ENCODE peak calls at places on chromosomes 1 and 21, in five cellular contexts. Y, E, A, D and F are unnamed samples.

GRCh38 chr1:157140068-157140588 is 1.9 kb upstream of the ETV3 start:
- DNase-seq in A (no peak), D (no peak), E (no peak), Y (no peak), F (no peak)

GRCh38 chr1:5758000-5758858 is 234.0 kb downstream of the NPHP4 start:
- DNase-seq in D (no peak), Y (no peak), E (no peak), A (no peak), F (no peak)

GRCh38 chr1:28354121-28354520 is 15.4 kb upstream of the PHACTR4 start:
- DNase-seq in D (no peak), E (no peak), Y (no peak), A (no peak), F (no peak)

GRCh38 chr21:46098303-46099141 is 610 bp downstream of the COL6A2 start:
- DNase-seq in Y (peak), A (peak), D (no peak), E (peak), F (no peak)

GRCh38 chr1:165424454-165425283 is 20.3 kb downstream of the RXRG start:
- DNase-seq in A (no peak), Y (no peak), D (no peak), E (no peak), F (peak)

GRCh38 chr1:173122958-173123852 is 72.5 kb upstream of the TNFSF18 start:
- DNase-seq in A (peak), Y (no peak), E (peak), D (no peak), F (peak)

GRCh38 chr1:181139631-181140051 is 51.1 kb downstream of the IER5 start:
- DNase-seq in E (no peak), Y (no peak), D (no peak), A (no peak), F (no peak)

GRCh38 chr1:118395430-118396001 is 210.5 kb upstream of the SPAG17 start:
- DNase-seq in Y (no peak), D (no peak), A (no peak), E (no peak), F (no peak)

GRCh38 chr21:18725653-18726052 is 322.1 kb upstream of the TMPRSS15 start:
- DNase-seq in A (no peak), D (no peak), E (no peak), Y (no peak), F (no peak)
- TF ChIP-seq CTCF in A (no peak), D (no peak), E (peak), Y (no peak), F (no peak)

DNA sequence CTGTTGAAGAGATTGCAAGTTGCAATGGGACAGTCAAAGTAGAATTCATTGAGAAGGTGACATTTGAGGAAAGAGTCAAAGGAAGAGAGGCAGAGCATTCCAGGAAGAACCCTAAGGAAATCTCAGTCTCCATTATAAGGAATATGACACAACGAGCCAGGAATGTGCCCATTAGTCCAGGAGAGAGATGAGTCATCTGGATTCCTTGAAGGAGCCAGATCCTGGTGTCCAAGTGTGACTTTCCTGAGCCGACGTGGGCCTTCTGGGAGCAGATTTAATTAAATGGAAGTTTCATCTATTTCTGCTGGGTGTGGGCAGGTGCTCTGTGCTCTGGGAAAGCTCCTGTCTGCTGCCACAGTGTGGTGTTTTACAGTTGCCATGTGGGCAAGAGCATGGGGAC is 111.6 kb upstream of the ARTN start:
- DNase-seq in E (no peak), D (no peak), Y (no peak), A (no peak), F (no peak)
- TF ChIP-seq GABPA in E (no peak), D (no peak), Y (no peak), A (no peak), F (no peak)

GRCh38 chr1:44002165-44002564 is 10.8 kb downstream of the CCDC24 start:
- DNase-seq in E (no peak), D (no peak), A (no peak), Y (no peak), F (no peak)

GRCh38 chr1:44000266-44000665 is 8.9 kb downstream of the CCDC24 start:
- DNase-seq in A (no peak), E (no peak), D (no peak), Y (no peak), F (no peak)

GRCh38 chr1:43999455-43999854 is 8.1 kb downstream of the CCDC24 start:
- DNase-seq in E (no peak), D (no peak), A (no peak), Y (no peak), F (no peak)

GRCh38 chr1:43997979-43998378 is 6.6 kb downstream of the CCDC24 start:
- DNase-seq in D (no peak), E (no peak), Y (no peak), A (no peak), F (no peak)

DNA sequence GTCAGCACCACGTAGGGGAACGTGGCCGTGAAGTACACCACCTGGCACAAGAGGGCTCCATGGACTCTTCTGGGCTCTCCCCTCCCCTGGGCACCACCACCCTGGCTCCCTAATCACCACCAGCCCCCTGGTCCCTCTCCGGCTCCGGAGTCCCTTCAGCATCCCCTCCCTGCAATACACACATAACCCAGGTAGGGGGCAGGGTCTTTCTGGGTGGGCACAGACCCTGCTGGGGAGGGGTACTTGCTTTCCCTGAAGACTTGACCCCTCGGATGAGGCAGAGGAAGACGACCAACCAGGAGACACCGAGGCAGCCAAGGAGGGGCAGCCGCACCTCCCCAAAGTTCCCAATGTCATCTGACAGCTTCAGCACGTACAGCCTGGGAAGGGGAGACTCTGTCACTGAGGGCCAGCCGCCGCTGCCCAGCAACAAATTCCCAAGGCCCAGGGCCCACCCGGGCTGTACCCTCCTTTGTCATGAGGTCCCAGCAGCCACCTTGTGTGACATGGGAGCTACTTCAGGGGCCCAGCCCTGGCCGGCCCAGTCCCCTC is 11.3 kb downstream of the CCDC24 start:
- DNase-seq in D (no peak), Y (no peak), E (no peak), A (peak), F (no peak)
- TF ChIP-seq CTCF in D (no peak), Y (peak), E (peak), A (peak), F (no peak)

GRCh38 chr1:232765536-232765935 is 39.7 kb upstream of the MAP10 start:
- DNase-seq in A (no peak), E (no peak), Y (no peak), D (no peak), F (no peak)

GRCh38 chr1:232766904-232767303 is 38.3 kb upstream of the MAP10 start:
- DNase-seq in E (no peak), D (no peak), Y (no peak), A (no peak), F (no peak)

GRCh38 chr1:232767381-232768074 is 37.7 kb upstream of the MAP10 start:
- DNase-seq in E (no peak), Y (no peak), A (no peak), D (no peak), F (peak)

GRCh38 chr1:232766224-232766890 is 38.9 kb upstream of the MAP10 start:
- DNase-seq in D (no peak), A (no peak), E (no peak), Y (no peak), F (no peak)

DNA sequence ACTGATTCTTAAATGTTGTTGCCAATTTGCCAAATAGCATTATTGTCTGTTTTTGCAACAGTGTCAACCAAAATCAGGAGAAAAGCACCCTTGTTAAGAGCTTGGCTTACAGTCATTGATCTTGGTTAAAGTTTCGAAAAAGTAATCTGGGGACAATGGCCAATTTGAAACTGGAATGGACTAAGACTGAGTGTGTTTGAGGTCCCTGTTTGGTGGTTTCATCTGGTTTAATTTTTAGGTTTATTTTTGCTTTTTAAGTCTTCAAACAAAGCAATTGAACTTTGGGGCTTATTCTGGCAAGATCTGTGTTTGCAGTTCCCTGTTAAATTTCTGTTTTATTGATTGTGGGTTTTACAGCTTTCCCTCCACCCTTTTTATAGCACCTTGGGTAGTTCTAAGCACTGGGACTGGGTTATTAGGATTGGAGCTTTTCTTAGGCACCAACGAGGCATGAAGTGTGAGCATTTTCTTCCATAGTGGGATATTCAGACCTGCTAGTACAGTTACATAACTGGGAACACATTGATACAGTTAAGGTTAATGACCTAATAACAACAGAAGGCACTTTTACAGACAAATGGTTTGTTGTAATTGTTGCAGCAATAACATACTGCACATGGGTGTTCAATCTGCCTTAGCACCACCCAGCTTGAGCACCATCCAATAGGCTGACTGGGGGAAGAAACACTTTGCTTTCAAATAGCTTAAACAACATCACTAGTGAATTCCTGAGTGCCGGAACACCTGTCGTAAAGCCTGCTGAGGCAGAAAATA is 40.6 kb upstream of the MAP10 start:
- DNase-seq in D (no peak), Y (no peak), A (no peak), E (no peak), F (no peak)
- TF ChIP-seq GABPA in D (no peak), Y (no peak), A (no peak), E (no peak), F (no peak)

GRCh38 chr21:26148071-26148470 is 22.5 kb downstream of the APP start:
- DNase-seq in E (no peak), Y (no peak), A (no peak), D (no peak), F (no peak)
- TF ChIP-seq CTCF in E (no peak), Y (no peak), A (no peak), D (no peak), F (no peak)

DNA sequence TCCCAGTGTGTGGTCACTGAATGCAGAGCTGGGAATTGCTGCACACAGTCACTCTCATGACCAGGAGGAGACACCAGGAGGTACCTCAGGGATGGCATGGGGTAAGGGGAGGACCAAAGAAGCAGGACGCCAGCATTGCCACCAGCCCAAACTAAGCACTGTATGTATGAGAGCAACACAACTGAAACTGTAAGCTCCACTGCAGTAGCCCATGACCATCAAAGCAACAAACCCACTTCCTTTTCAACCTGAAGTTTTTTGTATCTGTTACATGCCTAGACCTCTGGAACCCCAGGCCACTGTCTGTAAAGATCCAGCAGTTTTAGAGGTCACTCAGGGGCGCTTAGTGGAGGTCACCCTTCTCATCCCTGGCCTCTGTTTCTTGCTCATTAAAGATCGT is 164.3 kb downstream of the SETD4 start:
- DNase-seq in A (no peak), Y (no peak), D (peak), E (no peak), F (no peak)
- TF ChIP-seq GABPA in A (no peak), Y (no peak), D (no peak), E (no peak), F (no peak)

GRCh38 chr1:69700770-69701169 is 133.0 kb downstream of the LRRC7 start:
- DNase-seq in A (no peak), D (no peak), E (peak), Y (no peak), F (no peak)
- TF ChIP-seq CTCF in A (peak), D (peak), E (peak), Y (peak), F (peak)

DNA sequence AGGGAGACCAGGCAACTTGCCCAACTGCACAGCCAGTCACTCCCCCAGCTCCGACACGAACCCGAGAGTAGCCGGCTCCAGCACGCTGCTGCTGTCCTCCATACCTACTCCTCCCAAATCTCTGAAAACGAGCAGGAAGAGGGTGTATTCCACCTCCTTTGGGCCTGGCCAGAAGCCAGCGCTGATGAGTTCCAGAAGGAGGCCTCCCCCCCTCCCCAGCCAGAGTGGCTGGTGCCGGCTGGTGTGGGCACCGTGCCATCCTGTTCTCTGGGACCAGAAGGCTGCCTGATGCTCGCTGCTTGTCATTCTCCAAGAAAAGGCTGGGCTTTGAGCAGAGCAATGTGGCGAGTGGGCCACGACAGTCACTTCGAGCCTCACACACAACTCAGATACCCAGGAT is 22.2 kb downstream of the KCNN3 start:
- DNase-seq in A (peak), D (no peak), E (no peak), Y (no peak), F (no peak)
- TF ChIP-seq GABPA in A (no peak), D (no peak), E (no peak), Y (no peak), F (no peak)